ENCODE peak calls at places on chromosome 2, in eight cellular contexts. U is HCT116, Q is IMR-90, T is adrenal gland, S is K562, D is transverse colon, B is breast epithelium, A is heart left ventricle. M is an unnamed sample.

GRCh38 chr2:54558188-54558975 is 102.3 kb downstream of the SPTBN1 start:
- DNase-seq in Q (peak; percentile 64), U (peak; percentile 56), S (peak; percentile 67), D (peak; percentile 84), A (peak; percentile 49), B (peak; percentile 55), T (peak; percentile 89), M (peak; percentile 38)

GRCh38 chr2:60306231-60306861 is 247.1 kb downstream of the BCL11A start:
- DNase-seq in U (no peak), Q (no peak), T (no peak), A (no peak), S (no peak), D (peak; percentile 46), B (no peak), M (no peak)

GRCh38 chr2:126244937-126245336 is 411.0 kb upstream of the GYPC start:
- DNase-seq in B (no peak), A (peak; percentile 29), Q (no peak), D (peak; percentile 23), U (no peak), S (peak; percentile 34), T (peak; percentile 72), M (no peak)

GRCh38 chr2:121565389-121566250 is 34.9 kb downstream of the RNU4ATAC start:
- DNase-seq in U (no peak), T (peak; percentile 72), A (peak; percentile 41), Q (no peak), D (no peak), S (no peak), B (no peak), M (peak; percentile 83)

GRCh38 chr2:61426267-61426897 is 44.5 kb downstream of the USP34 start:
- DNase-seq in B (no peak), A (no peak), U (peak; percentile 33), D (peak; percentile 76), T (no peak), S (peak; percentile 56), Q (no peak), M (no peak)

GRCh38 chr2:167398791-167399371 is 510.6 kb downstream of the XIRP2 start:
- DNase-seq in Q (no peak), D (no peak), T (no peak), U (no peak), B (no peak), S (no peak), A (no peak), M (no peak)

GRCh38 chr2:127593228-127594115 is 52.5 kb upstream of the GPR17 start:
- DNase-seq in S (no peak), B (no peak), D (peak; percentile 5), U (no peak), A (no peak), Q (no peak), T (peak; percentile 40), M (no peak)

GRCh38 chr2:195451160-195451559 is 205.9 kb upstream of the SLC39A10 start:
- DNase-seq in T (no peak), Q (peak; percentile 43), U (no peak), B (no peak), A (no peak), D (no peak), S (no peak), M (no peak)

GRCh38 chr2:217220228-217221013 is 360.6 kb upstream of the TNP1 start:
- DNase-seq in T (no peak), D (no peak), B (no peak), Q (no peak), S (no peak), A (peak; percentile 38), U (no peak), M (no peak)

GRCh38 chr2:45649457-45649854 is 2.0 kb upstream of the PRKCE start:
- DNase-seq in Q (peak; percentile 13), U (no peak), A (no peak), B (no peak), D (no peak), T (no peak), S (no peak), M (no peak)

GRCh38 chr2:164205347-164205746 is 415.9 kb downstream of the GRB14 start:
- DNase-seq in B (no peak), A (no peak), Q (peak; percentile 80), T (no peak), U (no peak), D (no peak), S (no peak), M (no peak)

GRCh38 chr2:241207641-241208040 is 19.2 kb downstream of the ANO7 start:
- DNase-seq in A (no peak), S (no peak), B (no peak), D (no peak), T (no peak), Q (no peak), U (no peak), M (no peak)

GRCh38 chr2:50513724-50514123 is 518.2 kb downstream of the NRXN1 start:
- DNase-seq in T (no peak), Q (no peak), U (no peak), D (no peak), S (no peak), A (no peak), B (no peak), M (no peak)

GRCh38 chr2:219245899-219246230 is 586 bp downstream of the STK16 start:
- DNase-seq in B (no peak), Q (no peak), D (no peak), S (no peak), A (no peak), U (no peak), T (no peak), M (no peak)

GRCh38 chr2:233867993-233868532 is at the start of gene MSL3B:
- DNase-seq in Q (peak; percentile 42), B (no peak), U (peak; percentile 46), S (peak; percentile 77), D (peak; percentile 47), A (peak; percentile 37), T (no peak), M (no peak)

GRCh38 chr2:218860950-218861381 is 1.4 kb downstream of the WNT6 start:
- DNase-seq in B (peak; percentile 74), U (peak; percentile 81), S (peak; percentile 46), D (peak; percentile 34), A (peak; percentile 80), Q (peak; percentile 37), T (peak; percentile 65), M (peak; percentile 44)

GRCh38 chr2:96153991-96154431 is 8.8 kb upstream of the DUSP2 start:
- DNase-seq in S (no peak), D (no peak), T (no peak), U (no peak), Q (no peak), B (no peak), A (no peak), M (no peak)

GRCh38 chr2:235168174-235168979 is 216.6 kb downstream of the SH3BP4 start:
- DNase-seq in U (no peak), A (no peak), S (no peak), B (no peak), D (no peak), Q (no peak), T (no peak), M (no peak)

GRCh38 chr2:162317058-162317742 is 1.3 kb downstream of the IFIH1 start:
- DNase-seq in Q (no peak), B (no peak), U (no peak), S (no peak), T (no peak), D (no peak), A (no peak), M (no peak)

GRCh38 chr2:24872344-24873115 is 47.5 kb downstream of the ADCY3 start:
- DNase-seq in S (no peak), B (no peak), T (peak; percentile 48), Q (no peak), A (no peak), U (no peak), D (no peak), M (no peak)

GRCh38 chr2:39511219-39511785 is 74.2 kb upstream of the MAP4K3 start:
- DNase-seq in D (no peak), Q (no peak), S (no peak), U (no peak), A (no peak), T (no peak), B (peak; percentile 58), M (no peak)

GRCh38 chr2:67399831-67400489 is 2.8 kb downstream of the ETAA1 start:
- DNase-seq in S (no peak), U (no peak), A (no peak), Q (peak; percentile 70), B (no peak), T (no peak), D (no peak), M (no peak)

GRCh38 chr2:60527762-60528161 is 25.7 kb downstream of the BCL11A start:
- DNase-seq in S (no peak), T (no peak), A (no peak), U (no peak), Q (no peak), B (no peak), D (no peak), M (no peak)

GRCh38 chr2:41937464-41937861 is 110.4 kb upstream of the PKDCC start:
- DNase-seq in T (no peak), A (no peak), B (no peak), Q (peak; percentile 41), U (no peak), S (no peak), D (no peak), M (no peak)

GRCh38 chr2:70551156-70551555 is 2.5 kb downstream of the TGFA start:
- DNase-seq in U (no peak), Q (no peak), D (no peak), S (no peak), A (no peak), B (no peak), T (no peak), M (no peak)

GRCh38 chr2:19868224-19868623 is 33.6 kb downstream of the TTC32 start:
- DNase-seq in Q (no peak), B (no peak), A (no peak), D (no peak), S (no peak), T (no peak), U (no peak), M (no peak)
- H3K4me3 ChIP-seq in Q (no peak overlapping the region), B (peak overlapping the region; percentile 37), A (peak overlapping the region; percentile 45), D (peak overlapping the region; percentile 44), S (no peak overlapping the region), T (peak overlapping the region; percentile 15), U (no peak overlapping the region), M (peak overlapping the region; percentile 44)

GRCh38 chr2:170714156-170715061 is 728 bp upstream of the SP5 start:
- DNase-seq in A (peak; percentile 31), Q (no peak), S (peak; percentile 97), U (no peak), T (peak; percentile 72), B (no peak), D (peak; percentile 49), M (no peak)
- TF ChIP-seq POLR2A in A (no peak), Q (no peak), S (peak; percentile 44), U (no peak), T (peak; percentile 35), B (no peak), D (no peak), M (no peak)

DNA sequence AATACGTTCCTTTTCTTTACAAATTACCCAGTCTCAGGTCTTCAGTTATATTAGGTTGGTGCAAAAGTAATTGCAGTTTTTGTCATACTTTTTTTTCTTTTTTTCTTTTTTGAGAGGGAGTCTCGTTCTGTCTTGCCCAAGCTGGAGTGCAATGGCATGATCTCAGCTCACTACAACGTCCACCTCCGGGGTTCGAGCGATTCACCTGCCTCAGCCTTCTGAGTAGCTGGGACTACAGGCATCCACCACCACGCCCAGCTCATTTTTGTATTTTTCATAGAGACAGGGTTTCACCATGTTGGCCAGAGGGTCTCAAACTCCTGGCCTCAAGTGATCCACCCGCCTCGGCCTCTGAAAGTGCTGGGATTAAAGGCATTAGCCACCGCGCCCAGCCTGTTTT is 43.8 kb upstream of the ASAP2 start:
- DNase-seq in Q (no peak), A (no peak), B (no peak), S (no peak), T (no peak), D (no peak), U (no peak), M (no peak)
- H3K4me3 ChIP-seq in Q (no peak overlapping the region), A (no peak overlapping the region), B (no peak overlapping the region), S (no peak overlapping the region), T (no peak overlapping the region), D (no peak overlapping the region), U (no peak overlapping the region), M (no peak overlapping the region)

GRCh38 chr2:231708050-231708772 is at the start of gene PTMA:
- DNase-seq in T (peak; percentile 100), D (peak; percentile 100), S (peak; percentile 70), A (peak; percentile 100), B (peak; percentile 100), Q (peak; percentile 100), U (peak; percentile 99), M (peak; percentile 99)
- TF ChIP-seq POLR2A in T (peak; percentile 98), D (peak; percentile 99), S (peak; percentile 99), A (peak; percentile 60), B (peak; percentile 97), Q (peak; percentile 98), U (peak; percentile 99), M (peak; percentile 95)